ENCODE peak calls at places on chromosomes 6 and 20, in four cellular contexts. One of them, this sample, is unnamed.

GRCh38 chr6:36127462-36128016 is 2.8 kb upstream of the MAPK13 start:
- DNase-seq in right cardiac atrium: peak
- DNase-seq in bronchial epithelial cell: peak
- DNase-seq in BE2C: no peak
- DNase-seq in this sample: no peak

GRCh38 chr20:16574656-16575355 is 1.6 kb upstream of the KIF16B start:
- DNase-seq in bronchial epithelial cell: peak
- DNase-seq in BE2C: peak
- DNase-seq in right cardiac atrium: peak
- DNase-seq in this sample: peak

GRCh38 chr6:101711518-101711917 is 318.0 kb downstream of the GRIK2 start:
- DNase-seq in bronchial epithelial cell: no peak
- DNase-seq in right cardiac atrium: no peak
- DNase-seq in BE2C: no peak
- DNase-seq in this sample: no peak

GRCh38 chr6:28600188-28600587 is 74.5 kb downstream of the GPX5 start:
- DNase-seq in bronchial epithelial cell: no peak
- DNase-seq in BE2C: no peak
- DNase-seq in right cardiac atrium: no peak
- DNase-seq in this sample: no peak

GRCh38 chr20:37574199-37574890 is 46.7 kb upstream of the BLCAP start:
- DNase-seq in BE2C: no peak
- DNase-seq in right cardiac atrium: no peak
- DNase-seq in bronchial epithelial cell: no peak
- DNase-seq in this sample: no peak

GRCh38 chr6:74289881-74290280 is 593.9 kb downstream of the CD109 start:
- DNase-seq in BE2C: no peak
- DNase-seq in bronchial epithelial cell: no peak
- DNase-seq in right cardiac atrium: no peak
- DNase-seq in this sample: no peak

GRCh38 chr6:6646859-6647258 is 58.3 kb downstream of the LY86 start:
- DNase-seq in right cardiac atrium: no peak
- DNase-seq in BE2C: no peak
- DNase-seq in bronchial epithelial cell: no peak
- DNase-seq in this sample: no peak

GRCh38 chr20:46343358-46344357 is 35.4 kb upstream of the CDH22 start:
- DNase-seq in BE2C: no peak
- DNase-seq in bronchial epithelial cell: no peak
- DNase-seq in right cardiac atrium: no peak
- DNase-seq in this sample: no peak

GRCh38 chr6:63525186-63525878 is 46.9 kb upstream of the LOC128125822 start:
- DNase-seq in BE2C: no peak
- DNase-seq in right cardiac atrium: no peak
- DNase-seq in bronchial epithelial cell: no peak
- DNase-seq in this sample: no peak

GRCh38 chr20:40457404-40457803 is 231.6 kb downstream of the MAFB start:
- DNase-seq in bronchial epithelial cell: no peak
- DNase-seq in BE2C: no peak
- DNase-seq in right cardiac atrium: no peak
- DNase-seq in this sample: no peak

GRCh38 chr20:2946988-2947961 is 74.0 kb downstream of the PTPRA start:
- DNase-seq in bronchial epithelial cell: no peak
- DNase-seq in BE2C: no peak
- DNase-seq in right cardiac atrium: no peak
- DNase-seq in this sample: no peak

GRCh38 chr20:58893355-58894151 is 41.0 kb downstream of the GNAS start:
- DNase-seq in right cardiac atrium: no peak
- DNase-seq in BE2C: no peak
- DNase-seq in bronchial epithelial cell: peak
- DNase-seq in this sample: no peak

GRCh38 chr6:151353795-151354194 is 37.6 kb downstream of the ZBTB2 start:
- DNase-seq in bronchial epithelial cell: no peak
- DNase-seq in BE2C: no peak
- DNase-seq in right cardiac atrium: no peak
- DNase-seq in this sample: no peak

GRCh38 chr20:49400904-49401303 is 81.6 kb downstream of the KCNB1 start:
- DNase-seq in right cardiac atrium: no peak
- DNase-seq in BE2C: no peak
- DNase-seq in bronchial epithelial cell: no peak
- DNase-seq in this sample: no peak

GRCh38 chr20:63702751-63703470 is 4.9 kb downstream of the ARFRP1 start:
- DNase-seq in right cardiac atrium: no peak
- DNase-seq in bronchial epithelial cell: no peak
- DNase-seq in BE2C: peak
- DNase-seq in this sample: no peak

GRCh38 chr20:16479666-16480065 is 93.6 kb downstream of the KIF16B start:
- DNase-seq in bronchial epithelial cell: peak
- DNase-seq in right cardiac atrium: no peak
- DNase-seq in BE2C: no peak
- DNase-seq in this sample: no peak

GRCh38 chr6:82441047-82441770 is 77.6 kb downstream of the TPBG start:
- DNase-seq in bronchial epithelial cell: no peak
- DNase-seq in BE2C: no peak
- DNase-seq in right cardiac atrium: no peak
- DNase-seq in this sample: no peak

This sample was measured in LoVo.